ENCODE peak calls at places on chromosome 9, in six cellular contexts. H is right cardiac atrium, V is Peyer's patch, M is heart left ventricle, O is heart right ventricle, K is iPS DF 6.9. U is an unnamed sample.

GRCh38 chr9:4301302-4301701 is 1.4 kb upstream of the GLIS3 start:
- DNase-seq in M (no peak), H (no peak), V (no peak), O (no peak), K (no peak), U (no peak)

GRCh38 chr9:131641618-131642495 is 96.5 kb downstream of the PRRT1B start:
- DNase-seq in H (peak), V (no peak), M (no peak), O (no peak), K (no peak), U (no peak)

GRCh38 chr9:76729980-76730737 is 34.1 kb upstream of the PCA3 start:
- DNase-seq in K (no peak), O (no peak), H (no peak), V (no peak), M (no peak), U (no peak)

GRCh38 chr9:6096821-6097220 is 81.4 kb upstream of the RANBP6 start:
- DNase-seq in H (no peak), M (no peak), O (no peak), V (no peak), K (no peak), U (no peak)

GRCh38 chr9:97640290-97640689 is 6.7 kb downstream of the NCBP1 start:
- DNase-seq in K (no peak), H (no peak), M (no peak), O (no peak), V (no peak), U (no peak)

GRCh38 chr9:114611516-114612271 is 603 bp downstream of the TMEM268 start:
- DNase-seq in H (peak), V (peak), O (peak), M (peak), K (no peak), U (peak)

GRCh38 chr9:581673-582497 is 259.6 kb upstream of the DMRT1 start:
- DNase-seq in M (no peak), H (no peak), V (no peak), K (no peak), O (no peak), U (no peak)

GRCh38 chr9:81955625-81956024 is 12.3 kb downstream of the SPATA31D3 start:
- DNase-seq in M (no peak), H (no peak), K (no peak), O (no peak), V (no peak), U (no peak)

GRCh38 chr9:72313507-72313906 is 51.5 kb downstream of the ZFAND5 start:
- DNase-seq in H (no peak), M (no peak), V (no peak), O (no peak), K (no peak), U (no peak)

GRCh38 chr9:2526071-2526862 is 95.3 kb upstream of the VLDLR start:
- DNase-seq in H (no peak), M (no peak), V (no peak), O (no peak), K (no peak), U (no peak)

GRCh38 chr9:104907278-104907951 is 20.5 kb downstream of the ABCA1 start:
- DNase-seq in H (no peak), O (peak), K (no peak), V (no peak), M (peak), U (no peak)

GRCh38 chr9:114697951-114698351 is 16.0 kb upstream of the TEX48 start:
- DNase-seq in O (no peak), K (no peak), H (no peak), V (no peak), M (no peak), U (no peak)

GRCh38 chr9:100104314-100104713 is 5.3 kb downstream of the INVS start:
- DNase-seq in O (no peak), M (no peak), H (no peak), V (no peak), K (no peak), U (no peak)

GRCh38 chr9:93653762-93654161 is 77.4 kb downstream of the PHF2 start:
- DNase-seq in O (peak), H (no peak), K (no peak), V (no peak), M (no peak), U (peak)

GRCh38 chr9:83569326-83569725 is 31.1 kb upstream of the FRMD3 start:
- DNase-seq in V (no peak), O (no peak), K (no peak), H (no peak), M (no peak), U (no peak)

GRCh38 chr9:79492092-79492995 is 79.4 kb upstream of the TLE4 start:
- DNase-seq in O (no peak), H (no peak), M (no peak), V (no peak), K (no peak), U (no peak)

GRCh38 chr9:123296174-123296573 is 27.8 kb upstream of the STRBP start:
- DNase-seq in H (no peak), K (no peak), M (no peak), V (no peak), O (no peak), U (no peak)

GRCh38 chr9:91208837-91209236 is 152.9 kb downstream of the AUH start:
- DNase-seq in K (no peak), H (no peak), V (no peak), O (no peak), M (no peak), U (no peak)

GRCh38 chr9:135857371-135857786 is 50.0 kb downstream of the CAMSAP1 start:
- DNase-seq in O (no peak), K (no peak), V (no peak), M (no peak), H (no peak), U (no peak)

GRCh38 chr9:477146-477545 is 262.5 kb downstream of the DOCK8 start:
- DNase-seq in V (no peak), M (no peak), K (no peak), O (no peak), H (no peak), U (no peak)

GRCh38 chr9:84990850-84991505 is 321.4 kb downstream of the NTRK2 start:
- DNase-seq in O (no peak), H (no peak), M (no peak), K (no peak), V (no peak), U (no peak)
- H3K27ac ChIP-seq in O (no peak), H (no peak), M (no peak), K (no peak), V (no peak), U (no peak)

GRCh38 chr9:121763561-121764370 is 112.3 kb downstream of the DAB2IP start:
- DNase-seq in M (no peak), K (no peak), V (no peak), O (no peak), H (no peak), U (no peak)

GRCh38 chr9:121764371-121764730 is 112.9 kb downstream of the DAB2IP start:
- DNase-seq in M (no peak), V (no peak), O (no peak), H (no peak), K (no peak), U (no peak)

GRCh38 chr9:121767176-121767769 is 115.8 kb downstream of the DAB2IP start:
- DNase-seq in H (no peak), V (no peak), K (no peak), O (no peak), M (no peak), U (no peak)

GRCh38 chr9:121766081-121766683 is 114.7 kb downstream of the DAB2IP start:
- DNase-seq in K (no peak), H (no peak), M (no peak), V (no peak), O (peak), U (no peak)

GRCh38 chr9:121765021-121765950 is 113.9 kb downstream of the DAB2IP start:
- DNase-seq in V (no peak), M (peak), K (no peak), O (peak), H (peak), U (peak)
- H3K4me3 ChIP-seq in V (no peak), M (no peak), K (no peak), O (no peak), H (no peak), U (no peak)

GRCh38 chr9:129478461-129478860 is 142.4 kb downstream of the C9orf50 start:
- DNase-seq in K (no peak), H (no peak), V (no peak), O (no peak), M (no peak), U (no peak)
- H3K27ac ChIP-seq in K (no peak), H (no peak), V (no peak), O (no peak), M (peak), U (peak)

GRCh38 chr9:35729700-35730485 is 2.1 kb downstream of the TLN1 start:
- DNase-seq in K (no peak), O (peak), M (peak), V (peak), H (peak), U (peak)

GRCh38 chr9:35729101-35729500 is 2.9 kb downstream of the TLN1 start:
- DNase-seq in V (no peak), H (no peak), O (no peak), K (no peak), M (no peak), U (no peak)

GRCh38 chr9:35727676-35728040 is 4.3 kb downstream of the TLN1 start:
- DNase-seq in H (no peak), M (no peak), V (no peak), K (no peak), O (no peak), U (no peak)

GRCh38 chr9:35726876-35727438 is 5.0 kb downstream of the TLN1 start:
- DNase-seq in O (peak), M (peak), V (peak), K (no peak), H (peak), U (no peak)

DNA sequence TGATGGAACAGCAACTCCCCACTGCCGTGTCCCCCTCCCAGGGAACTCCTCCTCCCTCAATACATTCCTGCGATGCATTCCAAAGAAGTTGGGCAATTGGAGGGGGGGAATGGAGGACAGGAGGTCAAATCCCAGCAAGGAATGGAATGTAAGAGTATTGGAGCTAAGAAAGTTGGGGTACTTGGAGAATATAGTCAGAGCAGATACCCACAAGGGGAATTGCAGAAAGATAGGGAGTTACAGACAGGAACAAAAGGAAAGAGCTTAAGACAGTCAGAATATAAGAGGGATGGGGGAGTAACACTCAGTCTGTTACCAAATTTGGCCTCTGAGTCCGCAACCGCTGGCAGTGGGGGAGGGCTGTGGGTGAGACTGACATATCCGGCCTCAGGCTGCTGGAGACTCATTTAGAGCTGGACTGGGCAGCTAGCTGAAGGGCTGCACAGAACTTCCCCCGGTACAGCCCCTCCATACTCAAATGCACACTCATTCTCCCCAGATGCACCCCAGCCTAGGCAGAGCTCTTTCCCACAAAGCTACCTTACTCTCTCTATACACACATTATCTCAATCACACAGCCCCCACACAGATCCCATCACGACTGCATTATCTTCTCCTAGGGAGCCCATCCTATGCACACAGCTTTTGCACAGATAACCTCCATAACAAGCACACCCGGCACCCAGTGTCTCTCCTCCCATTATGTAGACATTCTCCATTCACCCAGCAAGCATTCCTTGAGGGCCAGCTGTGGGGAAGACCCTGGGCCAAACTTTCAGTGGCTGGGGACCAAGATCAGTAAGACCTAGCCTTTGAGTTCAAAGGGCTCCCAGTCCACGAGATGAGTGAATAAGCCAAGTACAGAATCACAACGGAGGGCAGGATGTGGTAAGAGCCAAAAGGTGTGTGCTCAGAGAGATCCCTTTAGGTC is 3.7 kb downstream of the TLN1 start:
- DNase-seq in H (peak), M (peak), V (peak), O (peak), K (no peak), U (peak)
- H3K4me3 ChIP-seq in H (peak), M (peak), V (peak), O (peak), K (no peak), U (peak)

GRCh38 chr9:112048924-112049785 is 125.9 kb downstream of the SUSD1 start:
- DNase-seq in V (no peak), K (no peak), H (no peak), M (no peak), O (no peak), U (no peak)
- H3K27ac ChIP-seq in V (peak), K (no peak), H (no peak), M (peak), O (no peak), U (peak)

GRCh38 chr9:34550681-34551270 is 28.0 kb upstream of the ENHO start:
- DNase-seq in V (no peak), H (no peak), M (no peak), K (no peak), O (no peak), U (no peak)

GRCh38 chr9:34547960-34548603 is 25.3 kb upstream of the ENHO start:
- DNase-seq in H (peak), K (peak), M (peak), V (no peak), O (peak), U (peak)

GRCh38 chr9:34550016-34550680 is 27.4 kb upstream of the ENHO start:
- DNase-seq in K (no peak), O (no peak), H (no peak), M (no peak), V (no peak), U (no peak)

GRCh38 chr9:34546834-34547827 is 24.3 kb upstream of the ENHO start:
- DNase-seq in O (peak), M (peak), K (peak), H (peak), V (no peak), U (peak)

GRCh38 chr9:34549407-34549732 is 26.6 kb upstream of the ENHO start:
- DNase-seq in M (no peak), K (no peak), H (no peak), V (no peak), O (no peak), U (no peak)
- H3K4me3 ChIP-seq in M (no peak), K (no peak), H (no peak), V (no peak), O (no peak), U (no peak)

GRCh38 chr9:89606567-89607311 is 1.9 kb downstream of the GADD45G start:
- DNase-seq in K (no peak), M (peak), H (peak), O (peak), V (no peak), U (peak)
- H3K27ac ChIP-seq in K (no peak), M (peak), H (peak), O (peak), V (no peak), U (peak)

GRCh38 chr9:85744481-85744880 is 2.7 kb upstream of the AGTPBP1 start:
- DNase-seq in V (no peak), H (no peak), M (no peak), O (no peak), K (no peak), U (no peak)

GRCh38 chr9:85742630-85742928 is 825 bp upstream of the AGTPBP1 start:
- DNase-seq in K (no peak), O (no peak), V (no peak), H (no peak), M (no peak), U (no peak)

GRCh38 chr9:85741875-85742629 is at the start of gene AGTPBP1:
- DNase-seq in V (peak), M (peak), H (peak), O (peak), K (peak), U (peak)

GRCh38 chr9:85745203-85745602 is 3.4 kb upstream of the AGTPBP1 start:
- DNase-seq in V (no peak), H (no peak), O (no peak), M (no peak), K (no peak), U (no peak)

GRCh38 chr9:85743290-85744128 is 1.8 kb upstream of the AGTPBP1 start:
- DNase-seq in H (peak), O (no peak), M (no peak), K (no peak), V (no peak), U (no peak)
- H3K4me3 ChIP-seq in H (no peak), O (no peak), M (no peak), K (no peak), V (no peak), U (no peak)

GRCh38 chr9:111925784-111926183 is 29.2 kb downstream of the UGCG start:
- DNase-seq in M (no peak), O (no peak), K (no peak), H (no peak), V (no peak), U (no peak)
- H3K27ac ChIP-seq in M (no peak), O (no peak), K (no peak), H (no peak), V (peak), U (peak)

U was measured in left ventricle myocardium inferior.